ENCODE peak calls at places on chromosome X, in seven cellular contexts. One of them, this sample, is unnamed.

GRCh38 chrX:12460929-12461328 is 322.7 kb downstream of the FRMPD4 start:
- DNase-seq in OCI-LY7: no peak
- DNase-seq in B cell: no peak
- DNase-seq in substantia nigra: no peak
- DNase-seq in sigmoid colon: no peak
- DNase-seq in A172: no peak
- DNase-seq in C1 segment of cervical spinal cord: no peak
- DNase-seq in this sample: no peak

GRCh38 chrX:22237479-22237878 is 35.2 kb upstream of the CBLL2 start:
- DNase-seq in OCI-LY7: no peak
- DNase-seq in B cell: no peak
- DNase-seq in substantia nigra: no peak
- DNase-seq in sigmoid colon: no peak
- DNase-seq in A172: no peak
- DNase-seq in C1 segment of cervical spinal cord: no peak
- DNase-seq in this sample: no peak

GRCh38 chrX:12919051-12919450 is 12.6 kb downstream of the TLR8 start:
- DNase-seq in OCI-LY7: no peak
- DNase-seq in B cell: no peak
- DNase-seq in substantia nigra: no peak
- DNase-seq in sigmoid colon: no peak
- DNase-seq in A172: no peak
- DNase-seq in C1 segment of cervical spinal cord: no peak
- DNase-seq in this sample: no peak

GRCh38 chrX:69107231-69107739 is 58.0 kb downstream of the PJA1 start:
- DNase-seq in OCI-LY7: no peak
- DNase-seq in B cell: no peak
- DNase-seq in substantia nigra: no peak
- DNase-seq in sigmoid colon: no peak
- DNase-seq in A172: no peak
- DNase-seq in C1 segment of cervical spinal cord: no peak
- DNase-seq in this sample: no peak

GRCh38 chrX:116409224-116409623 is 27.2 kb upstream of the SLC6A14 start:
- DNase-seq in OCI-LY7: no peak
- DNase-seq in B cell: no peak
- DNase-seq in substantia nigra: no peak
- DNase-seq in sigmoid colon: no peak
- DNase-seq in A172: no peak
- DNase-seq in C1 segment of cervical spinal cord: no peak
- DNase-seq in this sample: no peak

GRCh38 chrX:23637187-23637586 is 30.1 kb upstream of the PRDX4 start:
- DNase-seq in OCI-LY7: no peak
- DNase-seq in B cell: no peak
- DNase-seq in substantia nigra: no peak
- DNase-seq in sigmoid colon: no peak
- DNase-seq in A172: no peak
- DNase-seq in C1 segment of cervical spinal cord: no peak
- DNase-seq in this sample: no peak

GRCh38 chrX:134538316-134538715 is 78.4 kb downstream of the HPRT1 start:
- DNase-seq in OCI-LY7: no peak
- DNase-seq in B cell: no peak
- DNase-seq in substantia nigra: no peak
- DNase-seq in sigmoid colon: no peak
- DNase-seq in A172: no peak
- DNase-seq in C1 segment of cervical spinal cord: no peak
- DNase-seq in this sample: no peak

GRCh38 chrX:112513154-112513553 is 166.6 kb downstream of the LHFPL1 start:
- DNase-seq in OCI-LY7: no peak
- DNase-seq in B cell: no peak
- DNase-seq in substantia nigra: no peak
- DNase-seq in sigmoid colon: no peak
- DNase-seq in A172: no peak
- DNase-seq in C1 segment of cervical spinal cord: no peak
- DNase-seq in this sample: no peak

GRCh38 chrX:121356139-121356849 is 308.9 kb downstream of the GLUD2 start:
- DNase-seq in OCI-LY7: no peak
- DNase-seq in B cell: no peak
- DNase-seq in substantia nigra: no peak
- DNase-seq in sigmoid colon: no peak
- DNase-seq in A172: no peak
- DNase-seq in C1 segment of cervical spinal cord: no peak
- DNase-seq in this sample: no peak

GRCh38 chrX:103254921-103255455 is at the start of gene TCEAL8:
- DNase-seq in OCI-LY7: peak; percentile 70
- DNase-seq in B cell: peak; percentile 67
- DNase-seq in substantia nigra: peak; percentile 38
- DNase-seq in sigmoid colon: peak; percentile 93
- DNase-seq in A172: peak; percentile 50
- DNase-seq in C1 segment of cervical spinal cord: peak; percentile 57
- DNase-seq in this sample: peak; percentile 23

GRCh38 chrX:19775830-19776498 is 111.4 kb downstream of the SH3KBP1 start:
- DNase-seq in OCI-LY7: peak; percentile 16
- DNase-seq in B cell: no peak
- DNase-seq in substantia nigra: no peak
- DNase-seq in sigmoid colon: no peak
- DNase-seq in A172: no peak
- DNase-seq in C1 segment of cervical spinal cord: no peak
- DNase-seq in this sample: no peak

GRCh38 chrX:132266583-132267355 is 47.5 kb upstream of the RAP2C start:
- DNase-seq in OCI-LY7: no peak
- DNase-seq in B cell: no peak
- DNase-seq in substantia nigra: no peak
- DNase-seq in sigmoid colon: no peak
- DNase-seq in A172: no peak
- DNase-seq in C1 segment of cervical spinal cord: no peak
- DNase-seq in this sample: peak; percentile 4

GRCh38 chrX:3393581-3394111 is 47.2 kb upstream of the MXRA5 start:
- DNase-seq in OCI-LY7: no peak
- DNase-seq in B cell: no peak
- DNase-seq in substantia nigra: no peak
- DNase-seq in sigmoid colon: no peak
- DNase-seq in A172: peak; percentile 76
- DNase-seq in C1 segment of cervical spinal cord: no peak
- DNase-seq in this sample: no peak

GRCh38 chrX:94560930-94561329 is 886.9 kb downstream of the FAM133A start:
- DNase-seq in OCI-LY7: no peak
- DNase-seq in B cell: no peak
- DNase-seq in substantia nigra: no peak
- DNase-seq in sigmoid colon: no peak
- DNase-seq in A172: no peak
- DNase-seq in C1 segment of cervical spinal cord: no peak
- DNase-seq in this sample: no peak

GRCh38 chrX:118603981-118604380 is 108.4 kb downstream of the DOCK11 start:
- DNase-seq in OCI-LY7: peak; percentile 43
- DNase-seq in B cell: peak; percentile 60
- DNase-seq in substantia nigra: peak; percentile 2
- DNase-seq in sigmoid colon: peak; percentile 76
- DNase-seq in A172: peak; percentile 8
- DNase-seq in C1 segment of cervical spinal cord: peak; percentile 8
- DNase-seq in this sample: peak; percentile 8

GRCh38 chrX:107673933-107674479 is 45.7 kb downstream of the PRPS1 start:
- DNase-seq in OCI-LY7: peak; percentile 84
- DNase-seq in B cell: peak; percentile 91
- DNase-seq in substantia nigra: no peak
- DNase-seq in sigmoid colon: peak; percentile 93
- DNase-seq in A172: no peak
- DNase-seq in C1 segment of cervical spinal cord: no peak
- DNase-seq in this sample: no peak

GRCh38 chrX:47093248-47093647 is 15.0 kb downstream of the RGN start:
- DNase-seq in OCI-LY7: peak; percentile 52
- DNase-seq in B cell: peak; percentile 24
- DNase-seq in substantia nigra: no peak
- DNase-seq in sigmoid colon: no peak
- DNase-seq in A172: no peak
- DNase-seq in C1 segment of cervical spinal cord: no peak
- DNase-seq in this sample: peak; percentile 8

GRCh38 chrX:72142094-72142843 is 10.6 kb upstream of the RTL5 start:
- DNase-seq in OCI-LY7: no peak
- DNase-seq in B cell: peak; percentile 26
- DNase-seq in substantia nigra: no peak
- DNase-seq in sigmoid colon: no peak
- DNase-seq in A172: no peak
- DNase-seq in C1 segment of cervical spinal cord: no peak
- DNase-seq in this sample: no peak

GRCh38 chrX:40773809-40774208 is 38.5 kb upstream of the MED14 start:
- DNase-seq in OCI-LY7: no peak
- DNase-seq in B cell: no peak
- DNase-seq in substantia nigra: no peak
- DNase-seq in sigmoid colon: no peak
- DNase-seq in A172: peak; percentile 67
- DNase-seq in C1 segment of cervical spinal cord: no peak
- DNase-seq in this sample: no peak

GRCh38 chrX:40778861-40779575 is 43.7 kb upstream of the MED14 start:
- DNase-seq in OCI-LY7: no peak
- DNase-seq in B cell: no peak
- DNase-seq in substantia nigra: no peak
- DNase-seq in sigmoid colon: no peak
- DNase-seq in A172: peak; percentile 79
- DNase-seq in C1 segment of cervical spinal cord: no peak
- DNase-seq in this sample: no peak

GRCh38 chrX:119015407-119016242 is 41.2 kb downstream of the LONRF3 start:
- DNase-seq in OCI-LY7: peak; percentile 59
- DNase-seq in B cell: peak; percentile 60
- DNase-seq in substantia nigra: no peak
- DNase-seq in sigmoid colon: peak; percentile 80
- DNase-seq in A172: peak; percentile 72
- DNase-seq in C1 segment of cervical spinal cord: no peak
- DNase-seq in this sample: peak; percentile 54

GRCh38 chrX:53086464-53086863 is 4.3 kb downstream of the TSPYL2 start:
- DNase-seq in OCI-LY7: no peak
- DNase-seq in B cell: no peak
- DNase-seq in substantia nigra: peak; percentile 8
- DNase-seq in sigmoid colon: peak; percentile 92
- DNase-seq in A172: no peak
- DNase-seq in C1 segment of cervical spinal cord: no peak
- DNase-seq in this sample: no peak

GRCh38 chrX:40468033-40468979 is 112.5 kb upstream of the ATP6AP2 start:
- DNase-seq in OCI-LY7: peak; percentile 48
- DNase-seq in B cell: peak; percentile 37
- DNase-seq in substantia nigra: peak; percentile 45
- DNase-seq in sigmoid colon: peak; percentile 75
- DNase-seq in A172: peak; percentile 78
- DNase-seq in C1 segment of cervical spinal cord: peak; percentile 17
- DNase-seq in this sample: no peak

GRCh38 chrX:104284407-104285000 is 29.8 kb upstream of the ESX1 start:
- DNase-seq in OCI-LY7: no peak
- DNase-seq in B cell: no peak
- DNase-seq in substantia nigra: no peak
- DNase-seq in sigmoid colon: no peak
- DNase-seq in A172: peak; percentile 21
- DNase-seq in C1 segment of cervical spinal cord: no peak
- DNase-seq in this sample: no peak

GRCh38 chrX:39972340-39972739 is 125.4 kb downstream of the BCOR start:
- DNase-seq in OCI-LY7: no peak
- DNase-seq in B cell: no peak
- DNase-seq in substantia nigra: no peak
- DNase-seq in sigmoid colon: no peak
- DNase-seq in A172: peak; percentile 10
- DNase-seq in C1 segment of cervical spinal cord: no peak
- DNase-seq in this sample: no peak

GRCh38 chrX:2610246-2611170 is 80.6 kb upstream of the CD99 start:
- DNase-seq in OCI-LY7: no peak
- DNase-seq in B cell: no peak
- DNase-seq in substantia nigra: no peak
- DNase-seq in sigmoid colon: no peak
- DNase-seq in A172: no peak
- DNase-seq in C1 segment of cervical spinal cord: no peak
- DNase-seq in this sample: no peak

GRCh38 chrX:150038977-150039599 is 100.8 kb upstream of the EOLA2 start:
- DNase-seq in OCI-LY7: no peak
- DNase-seq in B cell: no peak
- DNase-seq in substantia nigra: no peak
- DNase-seq in sigmoid colon: no peak
- DNase-seq in A172: peak; percentile 64
- DNase-seq in C1 segment of cervical spinal cord: no peak
- DNase-seq in this sample: no peak

GRCh38 chrX:79081895-79082512 is 62.5 kb upstream of the GPR174 start:
- DNase-seq in OCI-LY7: peak; percentile 58
- DNase-seq in B cell: peak; percentile 67
- DNase-seq in substantia nigra: no peak
- DNase-seq in sigmoid colon: no peak
- DNase-seq in A172: peak; percentile 7
- DNase-seq in C1 segment of cervical spinal cord: no peak
- DNase-seq in this sample: no peak

GRCh38 chrX:68833855-68834331 is 5.1 kb downstream of the EFNB1 start:
- DNase-seq in OCI-LY7: peak; percentile 21
- DNase-seq in B cell: no peak
- DNase-seq in substantia nigra: no peak
- DNase-seq in sigmoid colon: peak; percentile 34
- DNase-seq in A172: no peak
- DNase-seq in C1 segment of cervical spinal cord: no peak
- DNase-seq in this sample: no peak

This sample was measured in non-pigmented ciliary epithelial cell.